ENCODE peak calls at places on chromosomes 6 and 20, in ten cellular contexts. J is HepG2; T is pancreas; D is mesenchymal stem cell; O is cardiac muscle cell; L is osteoblast; X is psoas muscle; Z is CD8-positive, alpha-beta T cell; H is right cardiac atrium; E is SJCRH30. Y is an unnamed sample.

GRCh38 chr6:12962995-12963394 is 246.4 kb downstream of the PHACTR1 start:
- DNase-seq in O (peak; percentile 52), L (no peak), Z (no peak), H (no peak), J (no peak), T (no peak), X (no peak), D (no peak), E (no peak), Y (no peak)

GRCh38 chr6:13711384-13711725 is 280 bp downstream of the RANBP9 start:
- DNase-seq in J (no peak), O (no peak), L (no peak), T (peak; percentile 89), Z (no peak), D (peak; percentile 74), X (no peak), H (no peak), E (peak; percentile 58), Y (no peak)

GRCh38 chr20:3082306-3082951 is 2.1 kb downstream of the AVP start:
- DNase-seq in X (no peak), O (peak; percentile 21), D (peak; percentile 23), E (no peak), H (peak; percentile 56), J (no peak), Z (no peak), L (peak; percentile 94), T (no peak), Y (no peak)

GRCh38 chr20:53826090-53826489 is 232.5 kb upstream of the ZNF217 start:
- DNase-seq in D (no peak), H (no peak), T (no peak), Z (no peak), E (no peak), O (no peak), L (no peak), J (no peak), X (no peak), Y (no peak)

GRCh38 chr20:52494244-52494643 is 302.7 kb upstream of the ZFP64 start:
- DNase-seq in T (no peak), O (peak; percentile 87), X (peak; percentile 37), H (no peak), L (peak; percentile 65), J (no peak), E (no peak), Z (no peak), D (peak; percentile 97), Y (no peak)

GRCh38 chr6:93581371-93581770 is 162.0 kb upstream of the EPHA7 start:
- DNase-seq in T (no peak), J (no peak), Z (no peak), E (peak; percentile 95), D (no peak), O (no peak), H (no peak), X (no peak), L (no peak), Y (no peak)

GRCh38 chr6:134821914-134822862 is 127.7 kb downstream of the ALDH8A1 start:
- DNase-seq in T (no peak), Z (no peak), H (no peak), X (no peak), D (peak; percentile 40), E (no peak), L (no peak), J (no peak), O (no peak), Y (no peak)

GRCh38 chr6:32432050-32432450 is 7.6 kb upstream of the HLA-DRA start:
- DNase-seq in J (peak; percentile 27), D (peak; percentile 33), T (no peak), O (peak; percentile 58), E (peak; percentile 28), X (no peak), Z (no peak), L (peak; percentile 61), H (no peak), Y (no peak)

GRCh38 chr20:271069-271468 is 13.5 kb downstream of the DEFB132 start:
- DNase-seq in T (no peak), L (no peak), H (no peak), X (no peak), E (no peak), J (no peak), Z (no peak), D (no peak), O (no peak), Y (no peak)

GRCh38 chr6:38284772-38285406 is 354.8 kb downstream of the BTBD9 start:
- DNase-seq in T (no peak), E (no peak), L (no peak), O (no peak), X (no peak), H (no peak), Z (no peak), D (no peak), J (no peak), Y (no peak)

GRCh38 chr6:42281570-42281969 is 63.9 kb upstream of the MRPS10 start:
- DNase-seq in O (no peak), H (no peak), L (no peak), J (no peak), D (no peak), Z (peak; percentile 52), T (no peak), X (no peak), E (no peak), Y (no peak)

GRCh38 chr20:59748555-59749292 is 144.4 kb downstream of the PHACTR3 start:
- DNase-seq in J (no peak), D (no peak), H (peak; percentile 67), X (peak; percentile 52), E (no peak), L (peak; percentile 81), T (no peak), Z (no peak), O (peak; percentile 66), Y (no peak)

GRCh38 chr20:2837561-2837960 is 2.9 kb downstream of the PCED1A start:
- DNase-seq in L (peak; percentile 17), Z (no peak), X (no peak), D (no peak), J (no peak), H (no peak), O (no peak), T (no peak), E (no peak), Y (no peak)

GRCh38 chr6:24223131-24223715 is 97.2 kb downstream of the NRSN1 start:
- DNase-seq in Z (no peak), E (no peak), D (peak; percentile 25), L (no peak), X (no peak), J (peak; percentile 42), H (no peak), T (no peak), O (no peak), Y (no peak)

GRCh38 chr6:5525209-5525608 is 263.9 kb downstream of the FARS2 start:
- DNase-seq in J (no peak), E (no peak), D (peak; percentile 62), T (no peak), L (no peak), H (no peak), O (peak; percentile 85), X (no peak), Z (no peak), Y (no peak)

GRCh38 chr20:48047453-48047852 is 262.2 kb upstream of the SULF2 start:
- DNase-seq in E (no peak), Z (no peak), L (no peak), D (no peak), X (no peak), T (no peak), H (no peak), O (peak; percentile 25), J (no peak), Y (no peak)
- H3K27ac ChIP-seq in E (no peak overlapping the region), Z (no peak overlapping the region), L (no peak overlapping the region), D (no peak overlapping the region), X (no peak overlapping the region), T (no peak overlapping the region), H (no peak overlapping the region), O (no peak overlapping the region), J (no peak overlapping the region), Y (no peak overlapping the region)

DNA sequence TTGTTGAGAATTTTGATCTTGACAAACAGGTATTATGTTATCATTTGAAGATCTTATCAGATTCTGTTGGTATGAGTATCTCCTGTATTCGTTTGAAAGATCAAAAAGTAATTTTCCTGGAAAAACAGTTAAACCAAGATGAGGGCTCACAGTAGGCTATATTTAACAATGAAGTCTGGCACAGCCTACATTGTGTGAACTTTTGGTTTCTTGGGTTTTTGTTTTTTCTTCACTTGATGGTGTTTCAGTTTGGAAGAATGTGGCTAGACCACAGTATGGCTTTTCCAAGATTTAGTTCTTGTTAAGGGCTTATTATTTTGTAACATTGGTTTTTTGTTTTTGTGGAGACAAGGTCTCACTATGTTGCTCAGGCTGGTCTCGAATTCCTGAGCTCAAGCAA is 306.4 kb downstream of the CDKAL1 start:
- DNase-seq in J (no peak), E (no peak), L (peak; percentile 43), O (peak; percentile 69), T (no peak), X (no peak), H (no peak), D (peak; percentile 29), Z (no peak), Y (no peak)
- H3K27ac ChIP-seq in J (no peak overlapping the region), E (no peak overlapping the region), L (peak overlapping the region; percentile 24), O (no peak overlapping the region), T (no peak overlapping the region), X (no peak overlapping the region), H (no peak overlapping the region), D (no peak overlapping the region), Z (no peak overlapping the region), Y (no peak overlapping the region)

DNA sequence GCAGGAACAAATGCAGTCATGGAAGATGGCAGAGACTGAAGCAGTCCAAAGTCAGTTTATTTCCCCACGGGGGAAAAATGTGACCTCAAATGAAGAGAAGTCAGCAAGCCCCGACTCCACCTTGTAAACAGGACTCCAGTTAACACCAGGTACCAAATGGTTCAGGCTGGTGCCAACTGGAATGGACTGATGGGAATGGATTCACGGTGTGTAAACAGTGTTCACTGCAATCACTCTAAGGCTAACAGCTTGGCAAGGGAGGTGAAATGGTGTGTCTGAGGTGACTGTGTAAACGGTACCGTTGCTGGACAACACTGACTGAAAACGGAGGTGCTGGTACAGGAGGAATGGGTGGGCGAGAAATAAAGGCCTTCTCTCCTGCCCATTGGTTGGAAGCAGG is 12.0 kb downstream of the PLAGL2 start:
- DNase-seq in Z (no peak), O (no peak), X (no peak), E (no peak), H (no peak), D (no peak), J (no peak), T (no peak), L (no peak), Y (no peak)
- H3K27ac ChIP-seq in Z (no peak overlapping the region), O (no peak overlapping the region), X (no peak overlapping the region), E (no peak overlapping the region), H (no peak overlapping the region), D (no peak overlapping the region), J (no peak overlapping the region), T (no peak overlapping the region), L (no peak overlapping the region), Y (no peak overlapping the region)

DNA sequence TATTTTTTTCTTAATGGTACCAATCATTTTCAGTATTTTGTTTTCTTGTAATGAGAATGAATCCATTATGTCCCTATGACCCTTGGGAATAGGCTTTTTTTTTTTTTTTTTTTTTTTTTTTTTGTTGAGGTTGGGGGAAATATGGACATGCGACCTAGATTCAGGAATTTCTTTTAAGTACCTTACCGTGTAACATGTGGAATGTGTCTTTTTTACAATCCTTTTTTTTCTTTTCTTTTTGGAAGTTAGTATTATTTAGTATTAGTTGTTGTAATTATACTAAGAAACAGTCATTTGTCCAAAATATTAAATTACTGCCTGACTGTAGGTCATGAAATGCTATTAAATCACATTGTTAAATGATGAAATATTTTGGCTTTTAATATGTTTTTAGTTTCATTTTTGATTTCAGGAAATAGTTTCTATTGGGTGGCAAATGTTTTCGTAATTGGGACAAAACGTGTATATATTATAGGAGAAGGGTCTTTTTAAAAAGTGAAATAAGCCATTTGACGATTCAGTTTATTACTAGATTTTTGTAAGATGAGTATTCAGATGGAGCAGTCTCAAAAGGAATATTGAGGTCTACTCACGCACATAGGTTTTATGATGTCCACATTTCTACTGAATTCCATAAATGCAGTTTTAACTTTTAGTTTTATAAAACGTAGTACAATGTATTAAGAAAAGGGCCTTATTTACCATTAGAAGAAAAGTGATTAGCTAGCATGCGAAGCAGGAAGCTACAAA is 4.9 kb downstream of the ARID1B start:
- DNase-seq in D (peak; percentile 11), J (no peak), T (no peak), O (no peak), L (no peak), X (no peak), H (no peak), Z (no peak), E (no peak), Y (no peak)
- H3K27ac ChIP-seq in D (no peak overlapping the region), J (no peak overlapping the region), T (no peak overlapping the region), O (peak overlapping the region; percentile 96), L (peak overlapping the region; percentile 90), X (peak overlapping the region; percentile 94), H (no peak overlapping the region), Z (peak overlapping the region; percentile 30), E (no peak overlapping the region), Y (peak overlapping the region; percentile 93)